ENCODE peak calls at places on chromosomes 1 and 21, in ten cellular contexts. Y, R, F, I, Q, N, T, A, K and D are unnamed samples.

GRCh38 chr1:30257742-30258380 is 465.5 kb downstream of the MATN1 start:
- DNase-seq in T (no peak), R (no peak), N (peak), K (no peak), A (no peak), I (no peak), Y (no peak), F (peak), Q (no peak), D (no peak)

GRCh38 chr1:17496419-17496818 is 43.1 kb upstream of the ARHGEF10L start:
- DNase-seq in Q (no peak), K (no peak), R (no peak), I (no peak), Y (no peak), N (no peak), A (no peak), F (no peak), T (no peak), D (no peak)

GRCh38 chr1:159067699-159068621 is 8.6 kb downstream of the AIM2 start:
- DNase-seq in K (peak), N (no peak), R (no peak), T (no peak), A (no peak), I (no peak), Y (no peak), Q (no peak), F (no peak), D (no peak)

GRCh38 chr1:109213824-109214693 is at the start of gene SARS1:
- DNase-seq in K (peak), Y (peak), N (peak), A (peak), F (peak), Q (peak), R (peak), T (peak), I (peak), D (peak)

GRCh38 chr1:101236546-101237228 is at the start of gene S1PR1:
- DNase-seq in A (peak), K (no peak), Y (peak), T (peak), F (peak), N (peak), R (peak), Q (peak), I (peak), D (peak)

GRCh38 chr1:197342044-197342565 is 74.1 kb downstream of the CRB1 start:
- DNase-seq in Q (no peak), N (no peak), T (no peak), I (no peak), Y (no peak), R (no peak), F (no peak), K (no peak), A (no peak), D (no peak)

GRCh38 chr1:111570781-111571181 is 48.8 kb upstream of the RAP1A start:
- DNase-seq in R (peak), A (peak), N (no peak), F (no peak), I (no peak), Q (peak), K (peak), T (peak), Y (no peak), D (peak)

GRCh38 chr1:98991127-98992003 is 13.3 kb downstream of the PLPPR5 start:
- DNase-seq in I (no peak), K (peak), Q (peak), A (no peak), T (no peak), F (no peak), N (no peak), R (peak), Y (peak), D (no peak)

GRCh38 chr1:244665771-244666217 is 12.9 kb downstream of the DESI2 start:
- DNase-seq in R (no peak), T (no peak), Y (no peak), A (no peak), Q (peak), N (no peak), I (no peak), K (peak), F (no peak), D (peak)

GRCh38 chr21:36194024-36194423 is 37.4 kb downstream of the DOP1B start:
- DNase-seq in N (no peak), A (no peak), F (peak), Y (no peak), K (no peak), Q (no peak), R (no peak), I (no peak), T (no peak), D (no peak)

GRCh38 chr1:241679404-241679803 is 27.3 kb downstream of the WDR64 start:
- DNase-seq in T (no peak), Q (no peak), Y (no peak), R (no peak), N (no peak), K (no peak), F (no peak), A (no peak), I (no peak), D (no peak)

GRCh38 chr1:15943515-15944307 is 32.2 kb downstream of the ZBTB17 start:
- DNase-seq in T (no peak), Q (no peak), A (no peak), R (no peak), F (no peak), N (no peak), I (no peak), Y (no peak), K (no peak), D (no peak)